ENCODE peak calls at places on chromosomes 4 and X, in four cellular contexts. W is right cardiac atrium; P is stimulated activated CD8-positive, alpha-beta memory T cell treated with anti-CD3 and anti-CD28 coated beads, Interleukin-7, amount 100 ng/mL, for 4 hours; D is GM04504. Y is an unnamed sample.
A peak's percentile ranks its signal among the peaks of the same experiment; 100 is the strongest.

GRCh38 chrX:362937-363620 is 23.6 kb downstream of the PPP2R3B start:
- DNase-seq in W (no peak), P (no peak), D (no peak), Y (no peak)

GRCh38 chrX:53716328-53717088 is 30.0 kb upstream of the HUWE1 start:
- DNase-seq in W (no peak), P (peak; percentile 43), D (peak; percentile 3), Y (no peak)

GRCh38 chr4:101187837-101188236 is 159.5 kb downstream of the PPP3CA start:
- DNase-seq in W (no peak), P (no peak), D (no peak), Y (no peak)

GRCh38 chr4:4560136-4560535 is 18.3 kb upstream of the STX18 start:
- DNase-seq in W (no peak), P (no peak), D (no peak), Y (no peak)

GRCh38 chr4:151874328-151874727 is 113.5 kb upstream of the GATB start:
- DNase-seq in W (no peak), P (no peak), D (no peak), Y (no peak)

GRCh38 chr4:54014761-54015160 is 49.6 kb downstream of the CHIC2 start:
- DNase-seq in W (no peak), P (no peak), D (no peak), Y (peak; percentile 43)

GRCh38 chr4:114558446-114559020 is 40.1 kb upstream of the UGT8 start:
- DNase-seq in W (no peak), P (no peak), D (no peak), Y (no peak)

GRCh38 chr4:15805583-15806517 is 27.7 kb downstream of the CD38 start:
- DNase-seq in W (no peak), P (no peak), D (peak; percentile 19), Y (peak; percentile 12)

GRCh38 chr4:26520728-26521442 is 30.6 kb upstream of the CCKAR start:
- DNase-seq in W (no peak), P (no peak), D (no peak), Y (no peak)

GRCh38 chr4:84499065-84499982 is at the start of gene NKX6-1:
- DNase-seq in W (peak; percentile 52), P (no peak), D (peak; percentile 53), Y (no peak)

GRCh38 chr4:171880136-171880535 is 66.9 kb downstream of the GALNTL6 start:
- DNase-seq in W (no peak), P (no peak), D (peak; percentile 83), Y (no peak)

GRCh38 chrX:8731579-8732395 is at the start of gene ANOS1:
- DNase-seq in W (peak; percentile 77), P (no peak), D (no peak), Y (no peak)

GRCh38 chrX:15401373-15401772 is 17.2 kb upstream of the VEGFD start:
- DNase-seq in W (no peak), P (no peak), D (no peak), Y (no peak)

GRCh38 chrX:38129366-38129765 is 91.3 kb downstream of the SRPX start:
- DNase-seq in W (no peak), P (no peak), D (no peak), Y (no peak)

GRCh38 chr4:37434469-37434868 is 189.9 kb downstream of the NWD2 start:
- DNase-seq in W (no peak), P (no peak), D (no peak), Y (no peak)

GRCh38 chrX:115261148-115261547 is 27.3 kb upstream of the LRCH2 start:
- DNase-seq in W (no peak), P (no peak), D (no peak), Y (no peak)

GRCh38 chrX:143664302-143664701 is 28.4 kb upstream of the SLITRK4 start:
- DNase-seq in W (no peak), P (no peak), D (peak; percentile 0), Y (no peak)

GRCh38 chrX:53088136-53088974 is 5.6 kb upstream of the KANTR start:
- DNase-seq in W (peak; percentile 89), P (peak; percentile 80), D (peak; percentile 46), Y (peak; percentile 98)

GRCh38 chrX:80489166-80489565 is 68.9 kb downstream of the TENT5D start:
- DNase-seq in W (no peak), P (no peak), D (no peak), Y (no peak)

GRCh38 chr4:83852085-83852451 is 316.2 kb downstream of the GPAT3 start:
- DNase-seq in W (no peak), P (no peak), D (peak; percentile 39), Y (no peak)

GRCh38 chrX:40169193-40170086 is 71.7 kb upstream of the BCOR start:
- DNase-seq in W (no peak), P (peak; percentile 67), D (no peak), Y (peak; percentile 20)

GRCh38 chr4:153725070-153725810 is 34.6 kb downstream of the RNF175 start:
- DNase-seq in W (no peak), P (no peak), D (no peak), Y (no peak)

GRCh38 chr4:73679836-73680235 is 59.6 kb upstream of the RASSF6 start:
- DNase-seq in W (no peak), P (no peak), D (peak; percentile 61), Y (no peak)

GRCh38 chr4:186634591-186635128 is 79.3 kb upstream of the MTNR1A start:
- DNase-seq in W (no peak), P (no peak), D (no peak), Y (no peak)

GRCh38 chr4:56655627-56656345 is 25.3 kb downstream of the HOPX start:
- DNase-seq in W (peak; percentile 15), P (no peak), D (no peak), Y (no peak)

GRCh38 chr4:4862665-4863482 is 3.4 kb downstream of the MSX1 start:
- DNase-seq in W (no peak), P (no peak), D (no peak), Y (no peak)

GRCh38 chr4:154081391-154081790 is 292.5 kb upstream of the SFRP2 start:
- DNase-seq in W (no peak), P (no peak), D (no peak), Y (no peak)

GRCh38 chr4:43325220-43325967 is 432.9 kb downstream of the GRXCR1 start:
- DNase-seq in W (no peak), P (no peak), D (no peak), Y (no peak)

GRCh38 chr4:153529646-153530045 is 63.5 kb downstream of the TMEM131L start:
- DNase-seq in W (no peak), P (no peak), D (no peak), Y (no peak)

GRCh38 chr4:57764840-57765239 is 654.7 kb upstream of the IGFBP7 start:
- DNase-seq in W (no peak), P (no peak), D (no peak), Y (no peak)

GRCh38 chrX:121102101-121102500 is 54.7 kb downstream of the GLUD2 start:
- DNase-seq in W (no peak), P (no peak), D (no peak), Y (no peak)

GRCh38 chr4:26687728-26688127 is 103.8 kb downstream of the TBC1D19 start:
- DNase-seq in W (no peak), P (no peak), D (peak; percentile 55), Y (no peak)

GRCh38 chr4:167966161-167966560 is 126.2 kb upstream of the ANXA10 start:
- DNase-seq in W (no peak), P (no peak), D (no peak), Y (no peak)

GRCh38 chrX:70054391-70054790 is 4.7 kb upstream of the AWAT2 start:
- DNase-seq in W (no peak), P (no peak), D (no peak), Y (no peak)

GRCh38 chr4:104015680-104016079 is 295.9 kb upstream of the TACR3 start:
- DNase-seq in W (no peak), P (no peak), D (no peak), Y (peak; percentile 2)

GRCh38 chr4:187565416-187565815 is 430.2 kb upstream of the ZFP42 start:
- DNase-seq in W (no peak), P (no peak), D (no peak), Y (no peak)